ENCODE peak calls at places on chromosomes 11 and 22, in five cellular contexts. M is AG04450, V is transverse colon, B is adrenal gland, Q is body of pancreas. G is an unnamed sample.

GRCh38 chr22:19776433-19777031 is 16.0 kb downstream of the TBX1 start:
- DNase-seq in B (no peak), M (no peak), V (no peak), Q (no peak), G (no peak)

GRCh38 chr11:15663778-15664218 is 549.1 kb downstream of the INSC start:
- DNase-seq in Q (peak; percentile 30), V (no peak), B (no peak), M (no peak), G (peak; percentile 62)

GRCh38 chr22:48819991-48820390 is 1007.7 kb downstream of the BRD1 start:
- DNase-seq in B (no peak), V (no peak), M (no peak), Q (no peak), G (no peak)

GRCh38 chr11:2562897-2563215 is 118.0 kb downstream of the KCNQ1 start:
- DNase-seq in M (no peak), B (no peak), Q (no peak), V (no peak), G (no peak)

GRCh38 chr11:91220476-91221202 is 997.8 kb upstream of the CHORDC1 start:
- DNase-seq in B (peak; percentile 28), V (no peak), Q (no peak), M (no peak), G (peak; percentile 3)

GRCh38 chr11:118552341-118552740 is 13.4 kb downstream of the IFT46 start:
- DNase-seq in M (no peak), B (no peak), V (no peak), Q (no peak), G (no peak)

GRCh38 chr11:4921796-4922195 is 2.3 kb downstream of the OR51G1 start:
- DNase-seq in B (no peak), Q (no peak), V (no peak), M (no peak), G (no peak)

GRCh38 chr22:36253523-36254490 is 874 bp downstream of the APOL1 start:
- DNase-seq in V (peak; percentile 58), Q (peak; percentile 27), M (no peak), B (no peak), G (no peak)

GRCh38 chr11:69382131-69383128 is 88.5 kb downstream of the MYEOV start:
- DNase-seq in Q (peak; percentile 29), M (no peak), B (peak; percentile 24), V (peak; percentile 32), G (peak; percentile 60)

GRCh38 chr22:45124176-45124857 is 39.4 kb upstream of the NUP50 start:
- DNase-seq in M (no peak), V (no peak), Q (no peak), B (no peak), G (no peak)

GRCh38 chr11:73287400-73288101 is 15.4 kb downstream of the P2RY6 start:
- DNase-seq in M (no peak), B (no peak), V (no peak), Q (no peak), G (no peak)

GRCh38 chr11:29435421-29435820 is 581.4 kb downstream of the KCNA4 start:
- DNase-seq in M (no peak), V (no peak), B (no peak), Q (no peak), G (peak; percentile 3)

GRCh38 chr11:45765836-45766235 is 39.1 kb upstream of the SLC35C1 start:
- DNase-seq in V (no peak), Q (peak; percentile 25), M (no peak), B (no peak), G (no peak)

GRCh38 chr22:38718414-38718813 is 12.7 kb downstream of the GTPBP1 start:
- DNase-seq in V (peak; percentile 79), B (peak; percentile 81), M (no peak), Q (peak; percentile 80), G (peak; percentile 91)

GRCh38 chr22:44396727-44397722 is 84.3 kb upstream of the SHISAL1 start:
- DNase-seq in V (peak; percentile 3), M (no peak), B (peak; percentile 11), Q (peak; percentile 2), G (no peak)

GRCh38 chr11:75103380-75104026 is 6.8 kb upstream of the OR2AT4 start:
- DNase-seq in M (peak; percentile 33), B (no peak), V (no peak), Q (no peak), G (no peak)

GRCh38 chr11:117045196-117045595 is 53.0 kb downstream of the SIK3 start:
- DNase-seq in V (peak; percentile 55), B (no peak), Q (peak; percentile 47), M (peak; percentile 15), G (peak; percentile 27)

GRCh38 chr11:35820614-35821013 is 123.2 kb upstream of the LDLRAD3 start:
- DNase-seq in Q (no peak), B (no peak), M (no peak), V (no peak), G (no peak)

GRCh38 chr11:9076661-9077060 is 14.7 kb downstream of the SCUBE2 start:
- DNase-seq in Q (no peak), V (no peak), B (no peak), M (no peak), G (no peak)

GRCh38 chr11:3627291-3627690 is 14.5 kb downstream of the ART5 start:
- DNase-seq in Q (no peak), B (no peak), M (peak; percentile 51), V (no peak), G (peak; percentile 29)

GRCh38 chr11:59273008-59273841 is 60.5 kb upstream of the MPEG1 start:
- DNase-seq in V (peak; percentile 48), M (no peak), B (no peak), Q (no peak), G (no peak)

GRCh38 chr11:57641426-57641825 is 8.3 kb downstream of the YPEL4 start:
- DNase-seq in V (no peak), B (no peak), Q (no peak), M (peak; percentile 33), G (no peak)

GRCh38 chr22:20751185-20751851 is 22.6 kb upstream of the SERPIND1 start:
- DNase-seq in V (no peak), Q (no peak), M (no peak), B (no peak), G (no peak)

GRCh38 chr11:75265851-75266531 is 25.4 kb downstream of the TPBGL start:
- DNase-seq in Q (no peak), M (no peak), V (peak; percentile 6), B (no peak), G (no peak)

GRCh38 chr11:34668583-34669053 is 47.7 kb downstream of the EHF start:
- DNase-seq in V (no peak), M (no peak), Q (no peak), B (no peak), G (no peak)

GRCh38 chr11:45655347-45655756 is 10.1 kb downstream of the CHST1 start:
- DNase-seq in M (peak; percentile 26), V (peak; percentile 65), Q (peak; percentile 79), B (peak; percentile 71), G (peak; percentile 59)

GRCh38 chr11:66264893-66265292 is 3.5 kb upstream of the RAB1B start:
- DNase-seq in B (no peak), M (no peak), Q (no peak), V (peak; percentile 48), G (no peak)

GRCh38 chr11:11981364-11981763 is 27.1 kb downstream of the DKK3 start:
- DNase-seq in B (no peak), Q (no peak), V (no peak), M (no peak), G (peak; percentile 68)

GRCh38 chr11:5280582-5281102 is 10.9 kb upstream of the HBE1 start:
- DNase-seq in M (peak; percentile 99), V (no peak), Q (peak; percentile 20), B (peak; percentile 84), G (peak; percentile 97)

GRCh38 chr11:12810497-12810896 is 136.3 kb downstream of the TEAD1 start:
- DNase-seq in B (no peak), V (no peak), M (no peak), Q (no peak), G (peak; percentile 71)

GRCh38 chr11:134275188-134275533 is 1.0 kb upstream of the GLB1L3 start:
- DNase-seq in Q (no peak), M (no peak), B (no peak), V (no peak), G (no peak)
- H3K4me3 ChIP-seq in Q (no peak overlapping the region), M (no peak overlapping the region), B (no peak overlapping the region), V (no peak overlapping the region), G (no peak overlapping the region)

GRCh38 chr11:84319853-84320252 is 1033.7 kb upstream of the CCDC90B start:
- DNase-seq in B (no peak), Q (no peak), V (no peak), M (no peak), G (no peak)
- H3K9me3 ChIP-seq in B (no peaks in the 10 kb centered on the region), Q (no peaks in the 10 kb centered on the region), V (no peaks in the 10 kb centered on the region), M (no peaks in the 10 kb centered on the region), G (no peaks in the 10 kb centered on the region)

GRCh38 chr22:42906605-42907338 is 49.7 kb upstream of the ARFGAP3 start:
- DNase-seq in M (no peak), Q (no peak), V (no peak), B (no peak), G (peak; percentile 73)
- H3K4me3 ChIP-seq in M (no peak overlapping the region), Q (no peak overlapping the region), V (no peak overlapping the region), B (no peak overlapping the region), G (no peak overlapping the region)

GRCh38 chr22:25372000-25372595 is 152.7 kb downstream of the CRYBB2 start:
- DNase-seq in Q (no peak), B (no peak), V (no peak), M (no peak), G (no peak)

GRCh38 chr22:25373961-25374360 is 154.5 kb downstream of the CRYBB2 start:
- DNase-seq in M (no peak), Q (no peak), B (no peak), V (no peak), G (no peak)

GRCh38 chr22:25375683-25376082 is 156.2 kb downstream of the CRYBB2 start:
- DNase-seq in B (no peak), M (no peak), Q (no peak), V (no peak), G (no peak)

GRCh38 chr22:25377699-25378098 is 158.3 kb downstream of the CRYBB2 start:
- DNase-seq in M (no peak), B (no peak), Q (no peak), V (no peak), G (no peak)

DNA sequence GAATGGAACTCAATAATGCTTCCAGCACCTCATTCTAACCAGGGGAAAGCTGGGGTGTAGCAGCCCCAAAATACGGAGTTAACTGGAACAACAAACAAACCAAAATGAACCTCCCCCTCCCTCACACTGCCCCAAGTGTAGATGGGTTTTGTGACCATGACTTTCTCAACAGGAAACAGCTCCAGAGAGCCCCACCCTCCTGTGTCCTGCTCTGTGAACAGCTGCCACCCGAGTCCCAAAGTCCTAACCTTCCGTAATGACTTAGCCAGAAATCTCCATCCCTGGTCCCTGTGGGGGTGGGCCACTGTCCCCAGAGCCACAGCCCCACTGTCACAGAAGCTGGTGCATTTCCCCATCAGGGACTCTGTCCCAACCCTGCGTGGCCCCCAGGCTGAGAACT is 155.4 kb downstream of the CRYBB2 start:
- DNase-seq in M (no peak), V (peak; percentile 19), Q (no peak), B (no peak), G (no peak)
- H3K9me3 ChIP-seq in M (no peaks in the 10 kb centered on the region), V (no peaks in the 10 kb centered on the region), Q (no peaks in the 10 kb centered on the region), B (no peaks in the 10 kb centered on the region), G (no peaks in the 10 kb centered on the region)

G was measured in MG63.